ENCODE peak calls at places on chromosomes 4 and X, in four cellular contexts. H is K562, O is HepG2, L is H1. G is an unnamed sample.

GRCh38 chrX:119667111-119667928 is 25.6 kb downstream of the SEPTIN6 start:
- DNase-seq in H (no peak), O (no peak), L (no peak), G (no peak)

GRCh38 chr4:45036677-45037076 is 310.3 kb upstream of the GNPDA2 start:
- DNase-seq in H (no peak), O (no peak), L (no peak), G (no peak)

GRCh38 chrX:31228909-31229308 is 157.1 kb upstream of the FTHL17 start:
- DNase-seq in H (no peak), O (no peak), L (no peak), G (peak; percentile 69)

GRCh38 chr4:107212565-107212964 is 176.5 kb upstream of the DKK2 start:
- DNase-seq in H (no peak), O (no peak), L (no peak), G (no peak)

GRCh38 chrX:20487227-20487626 is 220.5 kb upstream of the RPS6KA3 start:
- DNase-seq in H (no peak), O (no peak), L (no peak), G (no peak)

GRCh38 chr4:98377626-98378025 is 116.4 kb downstream of the RAP1GDS1 start:
- DNase-seq in H (no peak), O (no peak), L (no peak), G (no peak)

GRCh38 chrX:44903107-44903506 is 30.1 kb downstream of the KDM6A start:
- DNase-seq in H (peak; percentile 71), O (peak; percentile 50), L (no peak), G (no peak)

GRCh38 chr4:44674471-44674870 is 3.7 kb upstream of the GUF1 start:
- DNase-seq in H (peak; percentile 23), O (no peak), L (no peak), G (no peak)

GRCh38 chrX:154396948-154397887 is 959 bp upstream of the RPL10 start:
- DNase-seq in H (peak; percentile 81), O (peak; percentile 40), L (no peak), G (no peak)

GRCh38 chr4:94676910-94677309 is 80.8 kb upstream of the BMPR1B start:
- DNase-seq in H (no peak), O (no peak), L (no peak), G (no peak)

GRCh38 chrX:149044471-149044870 is 460.6 kb downstream of the IDS start:
- DNase-seq in H (no peak), O (no peak), L (no peak), G (no peak)

GRCh38 chr4:4645743-4646142 is 103.9 kb upstream of the STX18 start:
- DNase-seq in H (no peak), O (no peak), L (no peak), G (no peak)

GRCh38 chr4:16213107-16213506 is 13.2 kb downstream of the TAPT1 start:
- DNase-seq in H (no peak), O (no peak), L (no peak), G (no peak)

GRCh38 chrX:131671714-131672113 is 127.8 kb downstream of the OR13H1 start:
- DNase-seq in H (no peak), O (no peak), L (no peak), G (no peak)

GRCh38 chrX:21132686-21133393 is 241.4 kb upstream of the CNKSR2 start:
- DNase-seq in H (no peak), O (no peak), L (no peak), G (no peak)

GRCh38 chr4:168604496-168605373 is 107.9 kb downstream of the PALLD start:
- DNase-seq in H (no peak), O (no peak), L (no peak), G (no peak)

GRCh38 chr4:3115637-3116300 is 41.3 kb downstream of the HTT start:
- DNase-seq in H (no peak), O (no peak), L (no peak), G (no peak)

GRCh38 chr4:151110236-151110635 is 10.8 kb downstream of the RPS3A start:
- DNase-seq in H (no peak), O (no peak), L (no peak), G (no peak)

GRCh38 chr4:95466791-95467190 is 82.0 kb downstream of the UNC5C start:
- DNase-seq in H (no peak), O (no peak), L (no peak), G (no peak)

GRCh38 chrX:53445977-53446376 is 11.8 kb upstream of the HSD17B10 start:
- DNase-seq in H (peak; percentile 68), O (peak; percentile 19), L (no peak), G (no peak)

GRCh38 chrX:20322887-20323286 is 56.2 kb upstream of the RPS6KA3 start:
- DNase-seq in H (no peak), O (no peak), L (no peak), G (no peak)

DNA sequence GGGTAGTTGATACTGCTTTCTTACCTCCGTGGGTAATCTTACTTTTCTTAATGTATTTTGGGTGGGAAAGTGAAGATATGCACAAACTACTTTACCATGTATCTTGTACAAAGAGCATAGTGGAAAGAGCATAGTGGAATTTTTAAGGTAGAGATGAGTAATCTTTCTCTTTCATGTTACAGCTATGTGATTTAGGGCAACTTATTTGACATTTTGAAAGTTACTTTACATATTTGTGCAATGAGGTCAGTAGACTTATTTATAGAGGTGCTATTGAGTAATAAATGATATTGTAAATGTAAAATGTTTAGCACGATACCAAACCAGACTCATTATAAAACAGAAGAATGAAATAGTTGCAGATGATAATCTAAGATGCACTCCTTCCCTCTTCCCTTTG is 351.2 kb downstream of the TRAM1L1 start:
- DNase-seq in H (no peak), O (no peak), L (no peak), G (no peak)
- TF ChIP-seq CREB1 in H (no peak), O (no peak), L (no peak), G (no peak)

DNA sequence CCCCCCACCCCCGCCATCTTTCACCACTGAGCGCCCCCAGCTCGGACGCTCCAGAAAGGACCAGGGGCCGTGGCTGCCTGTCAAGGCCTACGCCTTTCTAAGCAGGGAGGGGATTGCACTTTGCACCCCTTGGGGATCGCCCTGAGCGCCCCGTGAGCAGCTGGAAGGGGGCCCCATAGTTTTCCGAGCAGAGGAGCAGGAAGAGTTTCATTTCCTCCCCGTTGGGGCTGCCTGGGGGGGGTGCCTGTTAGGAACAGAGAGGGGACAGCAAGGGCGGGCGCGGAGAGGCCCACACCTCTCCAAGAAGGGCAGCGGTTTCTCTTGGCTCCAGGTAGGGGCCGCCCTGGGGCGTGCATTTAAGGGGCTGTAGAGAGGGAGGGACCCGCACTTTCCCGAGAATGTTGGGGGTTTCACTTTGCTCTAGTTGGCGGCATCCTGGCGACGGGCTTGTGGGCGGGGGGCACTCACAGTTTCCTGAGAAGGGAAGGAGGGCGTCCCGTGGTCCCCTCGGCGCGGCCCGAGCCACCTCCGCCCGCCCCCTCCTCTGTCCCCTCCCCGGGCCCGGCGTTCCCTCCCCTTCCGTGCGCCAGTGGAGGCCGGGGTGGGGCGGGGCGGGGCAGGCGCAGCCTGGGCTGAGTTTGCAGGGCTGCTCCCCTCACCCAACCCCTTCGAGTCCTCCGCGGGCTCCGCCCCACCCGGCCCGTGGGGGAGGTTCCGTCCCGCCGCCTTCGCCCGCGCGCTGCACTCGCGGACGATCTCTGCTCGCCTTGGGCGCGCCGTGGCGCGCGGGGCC is 82.3 kb upstream of the CD99 start:
- DNase-seq in H (peak; percentile 88), O (peak; percentile 72), L (peak; percentile 58), G (no peak)
- TF ChIP-seq SRF in H (no peak), O (no peak), L (no peak), G (no peak)

GRCh38 chrX:132775230-132775823 is 183.1 kb downstream of the HS6ST2 start:
- DNase-seq in H (no peak), O (no peak), L (no peak), G (no peak)

GRCh38 chrX:132774312-132774711 is 184.1 kb downstream of the HS6ST2 start:
- DNase-seq in H (peak; percentile 0), O (no peak), L (no peak), G (no peak)

GRCh38 chrX:132776486-132777210 is 181.8 kb downstream of the HS6ST2 start:
- DNase-seq in H (no peak), O (no peak), L (no peak), G (no peak)
- TF ChIP-seq CREB1 in H (no peak), O (no peak), L (no peak), G (no peak)

DNA sequence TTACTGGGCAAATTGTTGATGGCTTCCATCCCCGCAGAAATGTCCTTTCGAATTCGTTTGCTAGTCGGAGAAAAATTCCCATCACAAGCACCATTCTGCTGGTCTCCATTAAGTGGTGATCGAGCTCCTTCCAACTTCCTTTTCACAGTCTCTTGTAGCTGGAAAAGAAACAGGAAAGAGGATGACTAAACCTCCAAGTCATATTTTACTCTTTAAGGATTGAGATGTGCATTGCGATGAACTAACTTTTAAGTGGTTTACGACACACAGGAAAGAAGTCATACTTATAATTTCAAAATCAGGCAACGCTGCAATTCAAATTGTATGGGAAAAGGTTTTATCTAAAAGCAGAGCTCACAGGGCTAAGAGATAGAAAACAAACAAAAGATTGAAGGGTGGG is 225.2 kb downstream of the MGST2 start:
- DNase-seq in H (no peak), O (no peak), L (no peak), G (no peak)
- TF ChIP-seq SRF in H (no peak), O (no peak), L (no peak), G (no peak)

GRCh38 chrX:49155243-49155899 is 7.2 kb upstream of the MAGIX start:
- DNase-seq in H (peak; percentile 92), O (no peak), L (no peak), G (no peak)
- TF ChIP-seq CREB1 in H (no peak), O (no peak), L (no peak), G (no peak)

GRCh38 chrX:22273714-22274317 is 1.1 kb downstream of the CBLL2 start:
- DNase-seq in H (no peak), O (no peak), L (no peak), G (no peak)
- TF ChIP-seq SRF in H (no peak), O (no peak), L (no peak), G (no peak)

GRCh38 chrX:71919436-71919835 is 8.8 kb downstream of the NHSL2 start:
- DNase-seq in H (no peak), O (no peak), L (no peak), G (no peak)
- TF ChIP-seq CREB1 in H (no peak), O (no peak), L (no peak), G (no peak)

GRCh38 chr4:166153539-166153938 is 280.5 kb downstream of the TLL1 start:
- DNase-seq in H (no peak), O (no peak), L (no peak), G (no peak)
- TF ChIP-seq SRF in H (no peak), O (no peak), L (no peak), G (no peak)

GRCh38 chrX:68753218-68753617 is 75.6 kb upstream of the EFNB1 start:
- DNase-seq in H (no peak), O (no peak), L (no peak), G (no peak)

GRCh38 chrX:68750316-68750715 is 78.5 kb upstream of the EFNB1 start:
- DNase-seq in H (no peak), O (no peak), L (no peak), G (no peak)

GRCh38 chrX:68749426-68749825 is 79.4 kb upstream of the EFNB1 start:
- DNase-seq in H (no peak), O (no peak), L (no peak), G (no peak)

GRCh38 chrX:68754406-68754805 is 74.4 kb upstream of the EFNB1 start:
- DNase-seq in H (no peak), O (no peak), L (no peak), G (no peak)

DNA sequence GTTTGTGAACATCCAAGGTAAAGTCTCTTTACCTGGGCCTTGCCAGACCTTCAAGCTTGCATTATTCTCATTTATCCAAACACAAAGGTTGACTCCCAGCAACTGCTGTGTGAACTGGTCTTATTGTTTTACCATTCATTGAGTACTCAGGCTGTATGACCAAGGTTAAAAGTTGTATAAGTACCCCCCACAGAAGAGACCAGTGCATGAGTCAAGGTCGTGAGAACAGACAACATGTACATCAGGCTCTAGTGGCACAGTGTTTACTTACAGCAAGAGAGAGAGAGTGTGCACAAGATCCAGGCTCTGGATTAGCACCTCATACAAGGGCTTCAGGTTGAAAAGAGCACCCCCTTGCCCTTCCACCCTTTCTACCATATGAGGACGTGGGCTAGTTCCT is 77.4 kb upstream of the EFNB1 start:
- DNase-seq in H (no peak), O (peak; percentile 38), L (no peak), G (no peak)
- TF ChIP-seq CREB1 in H (no peak), O (no peak), L (no peak), G (no peak)

G was measured in GM12878.